ENCODE peak calls at places on chromosomes 7 and 10, in five cellular contexts. U is head of caudate nucleus, H is neuronal stem cell, F is fibroblast of pulmonary artery, V is AG09319. L is an unnamed sample.

GRCh38 chr7:92634924-92635519 is 44.8 kb upstream of the FAM133B start:
- DNase-seq in U (no peak), H (no peak), F (peak), V (no peak), L (no peak)

GRCh38 chr7:28091190-28091589 is 89.4 kb downstream of the JAZF1 start:
- DNase-seq in U (no peak), H (no peak), F (no peak), V (no peak), L (no peak)

GRCh38 chr7:25216837-25217236 is 11.4 kb downstream of the NPVF start:
- DNase-seq in U (no peak), H (peak), F (peak), V (no peak), L (no peak)

GRCh38 chr7:139943391-139943790 is 114.3 kb downstream of the TBXAS1 start:
- DNase-seq in U (peak), H (no peak), F (no peak), V (no peak), L (no peak)

GRCh38 chr10:43202657-43203490 is 64.0 kb downstream of the RASGEF1A start:
- DNase-seq in U (peak), H (no peak), F (no peak), V (no peak), L (peak)

GRCh38 chr7:132815696-132816334 is 239.5 kb upstream of the PLXNA4 start:
- DNase-seq in U (no peak), H (no peak), F (peak), V (no peak), L (no peak)

GRCh38 chr10:28312572-28312971 is 9.7 kb upstream of the MPP7 start:
- DNase-seq in U (no peak), H (no peak), F (no peak), V (no peak), L (no peak)

GRCh38 chr7:23811540-23811939 is 101.5 kb downstream of the STK31 start:
- DNase-seq in U (no peak), H (no peak), F (peak), V (no peak), L (no peak)

GRCh38 chr7:41984888-41985287 is 252.1 kb downstream of the GLI3 start:
- DNase-seq in U (no peak), H (no peak), F (peak), V (no peak), L (no peak)

GRCh38 chr7:38568497-38568896 is 62.7 kb downstream of the AMPH start:
- DNase-seq in U (no peak), H (no peak), F (no peak), V (no peak), L (no peak)

GRCh38 chr10:100338434-100339036 is 8.5 kb upstream of the SCD start:
- DNase-seq in U (peak), H (peak), F (peak), V (no peak), L (peak)

GRCh38 chr10:24843256-24843655 is 109.2 kb downstream of the PRTFDC1 start:
- DNase-seq in U (no peak), H (no peak), F (no peak), V (no peak), L (no peak)

GRCh38 chr7:155007947-155008346 is 5.0 kb upstream of the PAXIP1 start:
- DNase-seq in U (no peak), H (peak), F (peak), V (no peak), L (no peak)